ENCODE peak calls at places on chromosomes 3 and 15, in nine cellular contexts. One of them, this sample, is unnamed. For H3K36me3, the result is how much of the 10 kb centered on the place peaks cover.

GRCh38 chr3:39097716-39098472 is 9.5 kb downstream of the GORASP1 start:
- DNase-seq in Peyer's patch: no peak
- DNase-seq in kidney: no peak
- DNase-seq in mammary epithelial cell: no peak
- DNase-seq in tibial nerve: no peak
- DNase-seq in ovary: no peak
- DNase-seq in brain microvascular endothelial cell: no peak
- DNase-seq in GM23248: peak
- DNase-seq in hepatocyte: no peak
- DNase-seq in this sample: no peak

GRCh38 chr15:80563372-80563997 is 131.6 kb upstream of the ABHD17C start:
- DNase-seq in Peyer's patch: no peak
- DNase-seq in kidney: no peak
- DNase-seq in mammary epithelial cell: no peak
- DNase-seq in tibial nerve: no peak
- DNase-seq in ovary: no peak
- DNase-seq in brain microvascular endothelial cell: no peak
- DNase-seq in GM23248: no peak
- DNase-seq in hepatocyte: no peak
- DNase-seq in this sample: no peak

GRCh38 chr3:191985691-191986090 is 524.7 kb downstream of the PYDC2 start:
- DNase-seq in Peyer's patch: no peak
- DNase-seq in kidney: no peak
- DNase-seq in mammary epithelial cell: no peak
- DNase-seq in tibial nerve: no peak
- DNase-seq in ovary: no peak
- DNase-seq in brain microvascular endothelial cell: no peak
- DNase-seq in GM23248: no peak
- DNase-seq in hepatocyte: no peak
- DNase-seq in this sample: no peak

GRCh38 chr3:100521439-100521845 is 29.0 kb downstream of the TMEM45A start:
- DNase-seq in Peyer's patch: no peak
- DNase-seq in kidney: no peak
- DNase-seq in mammary epithelial cell: no peak
- DNase-seq in tibial nerve: no peak
- DNase-seq in ovary: no peak
- DNase-seq in brain microvascular endothelial cell: no peak
- DNase-seq in GM23248: no peak
- DNase-seq in hepatocyte: no peak
- DNase-seq in this sample: no peak

GRCh38 chr3:141383555-141384129 is 15.3 kb downstream of the ZBTB38 start:
- DNase-seq in Peyer's patch: no peak
- DNase-seq in kidney: no peak
- DNase-seq in mammary epithelial cell: peak
- DNase-seq in tibial nerve: no peak
- DNase-seq in ovary: no peak
- DNase-seq in brain microvascular endothelial cell: no peak
- DNase-seq in GM23248: peak
- DNase-seq in hepatocyte: no peak
- DNase-seq in this sample: no peak

GRCh38 chr3:123693584-123693983 is 108.7 kb upstream of the HACD2 start:
- DNase-seq in Peyer's patch: no peak
- DNase-seq in kidney: no peak
- DNase-seq in mammary epithelial cell: no peak
- DNase-seq in tibial nerve: no peak
- DNase-seq in ovary: no peak
- DNase-seq in brain microvascular endothelial cell: no peak
- DNase-seq in GM23248: no peak
- DNase-seq in hepatocyte: no peak
- DNase-seq in this sample: no peak

GRCh38 chr15:73964736-73965093 is 27.4 kb downstream of the STOML1 start:
- DNase-seq in Peyer's patch: peak
- DNase-seq in kidney: peak
- DNase-seq in mammary epithelial cell: peak
- DNase-seq in tibial nerve: peak
- DNase-seq in ovary: peak
- DNase-seq in brain microvascular endothelial cell: peak
- DNase-seq in GM23248: peak
- DNase-seq in hepatocyte: peak
- DNase-seq in this sample: peak

GRCh38 chr3:35639251-35640185 is at the start of gene ARPP21:
- DNase-seq in Peyer's patch: no peak
- DNase-seq in kidney: peak
- DNase-seq in mammary epithelial cell: no peak
- DNase-seq in tibial nerve: no peak
- DNase-seq in ovary: no peak
- DNase-seq in brain microvascular endothelial cell: peak
- DNase-seq in GM23248: no peak
- DNase-seq in hepatocyte: peak
- DNase-seq in this sample: no peak

GRCh38 chr3:31705726-31706125 is 173.0 kb downstream of the STT3B start:
- DNase-seq in Peyer's patch: no peak
- DNase-seq in kidney: no peak
- DNase-seq in mammary epithelial cell: no peak
- DNase-seq in tibial nerve: no peak
- DNase-seq in ovary: no peak
- DNase-seq in brain microvascular endothelial cell: no peak
- DNase-seq in GM23248: no peak
- DNase-seq in hepatocyte: no peak
- DNase-seq in this sample: no peak

GRCh38 chr3:50226888-50227389 is 9.1 kb upstream of the GNAI2 start:
- DNase-seq in Peyer's patch: peak
- DNase-seq in kidney: peak
- DNase-seq in mammary epithelial cell: peak
- DNase-seq in tibial nerve: no peak
- DNase-seq in ovary: no peak
- DNase-seq in brain microvascular endothelial cell: no peak
- DNase-seq in GM23248: peak
- DNase-seq in hepatocyte: no peak
- DNase-seq in this sample: peak

GRCh38 chr3:133799794-133800585 is 5.6 kb upstream of the SRPRB start:
- DNase-seq in Peyer's patch: no peak
- DNase-seq in kidney: no peak
- DNase-seq in mammary epithelial cell: peak
- DNase-seq in tibial nerve: no peak
- DNase-seq in ovary: no peak
- DNase-seq in brain microvascular endothelial cell: no peak
- DNase-seq in GM23248: peak
- DNase-seq in hepatocyte: peak
- DNase-seq in this sample: no peak

GRCh38 chr3:106206165-106206564 is 337.4 kb upstream of the CBLB start:
- DNase-seq in Peyer's patch: peak
- DNase-seq in kidney: no peak
- DNase-seq in mammary epithelial cell: no peak
- DNase-seq in tibial nerve: no peak
- DNase-seq in ovary: no peak
- DNase-seq in brain microvascular endothelial cell: peak
- DNase-seq in GM23248: peak
- DNase-seq in hepatocyte: no peak
- DNase-seq in this sample: no peak

GRCh38 chr3:57234613-57235575 is 7.4 kb downstream of the APPL1 start:
- DNase-seq in Peyer's patch: no peak
- DNase-seq in kidney: no peak
- DNase-seq in mammary epithelial cell: no peak
- DNase-seq in tibial nerve: no peak
- DNase-seq in ovary: no peak
- DNase-seq in brain microvascular endothelial cell: no peak
- DNase-seq in GM23248: no peak
- DNase-seq in hepatocyte: no peak
- DNase-seq in this sample: no peak

GRCh38 chr3:38151667-38152265 is 13.3 kb downstream of the MYD88 start:
- DNase-seq in Peyer's patch: peak
- DNase-seq in kidney: no peak
- DNase-seq in mammary epithelial cell: peak
- DNase-seq in tibial nerve: no peak
- DNase-seq in ovary: no peak
- DNase-seq in brain microvascular endothelial cell: no peak
- DNase-seq in GM23248: peak
- DNase-seq in hepatocyte: no peak
- DNase-seq in this sample: no peak

DNA sequence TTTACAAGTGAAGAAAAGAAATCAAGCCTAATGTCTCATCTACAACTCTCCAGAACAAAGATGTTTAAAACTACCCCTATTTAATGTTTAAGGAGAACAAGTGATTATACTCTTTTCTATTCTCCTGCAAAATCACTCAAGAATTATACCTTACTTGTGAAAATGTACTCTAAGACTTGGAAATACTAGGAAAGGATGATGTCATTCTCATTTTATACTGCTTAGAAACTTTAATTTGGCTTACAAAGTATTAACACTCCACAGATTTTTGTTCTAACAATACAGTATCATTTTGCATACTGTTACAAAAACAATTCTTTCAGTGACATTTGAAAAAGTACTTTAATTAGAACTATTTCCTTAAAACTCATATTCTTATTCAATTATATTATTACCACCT is 89.5 kb downstream of the SMARCC1 start:
- DNase-seq in Peyer's patch: no peak
- DNase-seq in kidney: no peak
- DNase-seq in mammary epithelial cell: no peak
- DNase-seq in tibial nerve: no peak
- DNase-seq in ovary: no peak
- DNase-seq in brain microvascular endothelial cell: no peak
- DNase-seq in GM23248: no peak
- DNase-seq in hepatocyte: no peak
- DNase-seq in this sample: no peak
- H3K36me3 ChIP-seq in Peyer's patch: half or more
- H3K36me3 ChIP-seq in kidney: under half
- H3K36me3 ChIP-seq in mammary epithelial cell: under half
- H3K36me3 ChIP-seq in tibial nerve: under half
- H3K36me3 ChIP-seq in ovary: under half
- H3K36me3 ChIP-seq in brain microvascular endothelial cell: half or more
- H3K36me3 ChIP-seq in GM23248: under half
- H3K36me3 ChIP-seq in hepatocyte: under half
- H3K36me3 ChIP-seq in this sample: half or more

DNA sequence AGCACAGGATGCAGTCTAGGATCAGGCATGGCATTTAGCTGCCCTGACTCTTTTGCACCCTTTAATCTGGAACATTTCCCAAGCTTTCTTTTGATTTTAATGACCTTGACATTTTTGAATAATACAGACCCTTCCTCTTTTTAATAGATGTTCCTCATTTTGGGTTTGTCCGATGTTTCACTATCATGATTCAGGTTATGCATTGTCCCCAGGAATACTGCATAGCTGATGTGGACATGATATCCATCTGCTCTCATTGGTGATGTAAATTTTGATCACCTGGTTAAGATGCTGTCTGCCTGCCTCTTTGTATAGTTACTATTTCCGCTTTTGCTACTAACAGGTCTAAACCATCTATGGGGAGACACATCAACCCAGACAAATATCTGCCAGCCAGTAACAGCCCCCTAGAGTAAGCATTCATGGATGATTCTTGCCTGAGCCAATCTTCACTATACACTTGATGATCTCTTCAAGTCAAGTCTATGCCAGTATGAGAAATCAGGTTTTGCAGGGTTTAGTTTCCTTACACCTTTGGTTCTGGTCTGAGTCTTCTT is 50.6 kb upstream of the ULK4 start:
- DNase-seq in Peyer's patch: no peak
- DNase-seq in kidney: no peak
- DNase-seq in mammary epithelial cell: no peak
- DNase-seq in tibial nerve: no peak
- DNase-seq in ovary: no peak
- DNase-seq in brain microvascular endothelial cell: no peak
- DNase-seq in GM23248: no peak
- DNase-seq in hepatocyte: no peak
- DNase-seq in this sample: no peak
- H3K4me3 ChIP-seq in Peyer's patch: no peak
- H3K4me3 ChIP-seq in kidney: peak
- H3K4me3 ChIP-seq in mammary epithelial cell: no peak
- H3K4me3 ChIP-seq in tibial nerve: peak
- H3K4me3 ChIP-seq in ovary: no peak
- H3K4me3 ChIP-seq in brain microvascular endothelial cell: no peak
- H3K4me3 ChIP-seq in GM23248: peak
- H3K4me3 ChIP-seq in hepatocyte: no peak
- H3K4me3 ChIP-seq in this sample: peak

DNA sequence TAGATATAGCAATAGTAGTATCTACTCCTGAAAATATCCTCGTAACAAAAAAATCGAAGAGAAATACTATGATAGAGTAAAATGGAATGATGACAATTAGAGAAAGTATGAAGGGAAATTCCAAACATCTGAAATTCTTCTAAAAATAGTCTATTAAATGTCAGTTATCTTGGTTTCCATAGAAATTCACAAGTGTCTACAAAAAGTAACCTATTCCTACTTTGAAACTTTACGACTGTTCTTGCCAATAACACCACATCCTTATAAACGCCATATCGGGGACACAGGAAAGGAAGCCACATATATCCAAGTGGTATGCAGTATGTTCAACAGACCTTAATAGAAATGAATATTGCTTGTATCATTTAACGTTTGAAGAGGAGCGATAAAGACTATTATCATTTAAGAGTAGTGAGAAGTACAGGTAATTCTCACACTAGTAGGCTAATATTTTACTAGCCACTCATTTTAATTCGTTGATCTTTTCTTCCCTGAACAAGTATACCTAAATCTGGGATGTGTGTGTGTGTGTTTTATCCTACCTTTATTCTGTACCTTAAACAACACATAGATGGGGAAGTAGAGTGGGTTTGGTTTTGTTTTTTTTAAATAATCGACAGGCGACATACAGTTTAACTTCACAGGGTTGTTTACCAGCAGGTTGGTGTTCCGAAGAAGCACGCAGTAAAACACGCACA is 1.2 kb downstream of the GPR176 start:
- DNase-seq in Peyer's patch: no peak
- DNase-seq in kidney: no peak
- DNase-seq in mammary epithelial cell: peak
- DNase-seq in tibial nerve: no peak
- DNase-seq in ovary: no peak
- DNase-seq in brain microvascular endothelial cell: peak
- DNase-seq in GM23248: peak
- DNase-seq in hepatocyte: no peak
- DNase-seq in this sample: no peak
- H3K27ac ChIP-seq in Peyer's patch: no peak
- H3K27ac ChIP-seq in kidney: no peak
- H3K27ac ChIP-seq in mammary epithelial cell: peak
- H3K27ac ChIP-seq in tibial nerve: no peak
- H3K27ac ChIP-seq in ovary: no peak
- H3K27ac ChIP-seq in brain microvascular endothelial cell: peak
- H3K27ac ChIP-seq in GM23248: peak
- H3K27ac ChIP-seq in hepatocyte: no peak
- H3K27ac ChIP-seq in this sample: no peak

DNA sequence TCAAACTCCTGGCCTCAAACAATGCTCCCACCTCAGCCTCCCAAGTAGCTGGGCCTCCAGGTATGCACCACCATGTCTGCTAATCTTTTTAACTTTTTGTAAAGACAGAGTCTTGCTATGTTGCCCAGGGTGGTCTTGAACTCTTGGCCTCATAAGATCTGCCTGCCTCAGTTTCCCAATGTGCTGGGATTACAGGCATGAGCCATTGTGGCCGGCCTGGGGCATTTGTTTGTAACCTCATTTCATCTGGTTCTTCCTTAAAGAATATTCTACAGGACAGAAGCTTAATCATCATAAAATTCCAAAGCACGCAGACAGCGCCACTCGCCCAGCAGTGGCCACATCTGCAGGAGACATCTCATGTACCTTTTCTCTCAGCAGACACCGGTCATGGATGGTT is 23.6 kb upstream of the CYFIP1 start:
- DNase-seq in Peyer's patch: no peak
- DNase-seq in kidney: no peak
- DNase-seq in mammary epithelial cell: no peak
- DNase-seq in tibial nerve: no peak
- DNase-seq in ovary: no peak
- DNase-seq in brain microvascular endothelial cell: no peak
- DNase-seq in GM23248: no peak
- DNase-seq in hepatocyte: no peak
- DNase-seq in this sample: no peak
- H3K36me3 ChIP-seq in Peyer's patch: half or more
- H3K36me3 ChIP-seq in kidney: half or more
- H3K36me3 ChIP-seq in mammary epithelial cell: under half
- H3K36me3 ChIP-seq in tibial nerve: under half
- H3K36me3 ChIP-seq in ovary: under half
- H3K36me3 ChIP-seq in brain microvascular endothelial cell: half or more
- H3K36me3 ChIP-seq in GM23248: half or more
- H3K36me3 ChIP-seq in hepatocyte: under half
- H3K36me3 ChIP-seq in this sample: half or more